ENCODE peak calls at places on chromosome 7, in nine cellular contexts. One of them, this sample, is unnamed.

GRCh38 chr7:105830405-105831218 is 45.8 kb downstream of the ATXN7L1 start:
- DNase-seq in NCI-H1092 treated with DMSO at 0.1 percent for 48 hours: no peak
- DNase-seq in KG1: no peak
- DNase-seq in GM04504: peak
- DNase-seq in fibroblast of pulmonary artery: peak
- DNase-seq in prostate gland: peak
- DNase-seq in Kasumi-1: no peak
- DNase-seq in NCI-H1417: no peak
- DNase-seq in heart right ventricle: no peak
- DNase-seq in this sample: peak

GRCh38 chr7:2800923-2801682 is 43.0 kb downstream of the GNA12 start:
- DNase-seq in NCI-H1092 treated with DMSO at 0.1 percent for 48 hours: no peak
- DNase-seq in KG1: no peak
- DNase-seq in GM04504: no peak
- DNase-seq in fibroblast of pulmonary artery: peak
- DNase-seq in prostate gland: no peak
- DNase-seq in Kasumi-1: no peak
- DNase-seq in NCI-H1417: no peak
- DNase-seq in heart right ventricle: peak
- DNase-seq in this sample: peak

GRCh38 chr7:21128418-21128817 is 299.5 kb upstream of the SP4 start:
- DNase-seq in NCI-H1092 treated with DMSO at 0.1 percent for 48 hours: peak
- DNase-seq in KG1: no peak
- DNase-seq in GM04504: no peak
- DNase-seq in fibroblast of pulmonary artery: no peak
- DNase-seq in prostate gland: peak
- DNase-seq in Kasumi-1: no peak
- DNase-seq in NCI-H1417: peak
- DNase-seq in heart right ventricle: no peak
- DNase-seq in this sample: no peak

GRCh38 chr7:34761627-34762026 is 103.6 kb downstream of the NPSR1 start:
- DNase-seq in NCI-H1092 treated with DMSO at 0.1 percent for 48 hours: no peak
- DNase-seq in KG1: no peak
- DNase-seq in GM04504: no peak
- DNase-seq in fibroblast of pulmonary artery: peak
- DNase-seq in prostate gland: no peak
- DNase-seq in Kasumi-1: no peak
- DNase-seq in NCI-H1417: no peak
- DNase-seq in heart right ventricle: no peak
- DNase-seq in this sample: peak

GRCh38 chr7:92644406-92645113 is 54.4 kb upstream of the FAM133B start:
- DNase-seq in NCI-H1092 treated with DMSO at 0.1 percent for 48 hours: no peak
- DNase-seq in KG1: no peak
- DNase-seq in GM04504: no peak
- DNase-seq in fibroblast of pulmonary artery: peak
- DNase-seq in prostate gland: no peak
- DNase-seq in Kasumi-1: no peak
- DNase-seq in NCI-H1417: no peak
- DNase-seq in heart right ventricle: peak
- DNase-seq in this sample: peak

GRCh38 chr7:37732253-37732652 is 48.7 kb downstream of the GPR141 start:
- DNase-seq in NCI-H1092 treated with DMSO at 0.1 percent for 48 hours: no peak
- DNase-seq in KG1: peak
- DNase-seq in GM04504: peak
- DNase-seq in fibroblast of pulmonary artery: peak
- DNase-seq in prostate gland: peak
- DNase-seq in Kasumi-1: peak
- DNase-seq in NCI-H1417: peak
- DNase-seq in heart right ventricle: peak
- DNase-seq in this sample: peak

GRCh38 chr7:24572421-24573007 is 738 bp upstream of the PALS2 start:
- DNase-seq in NCI-H1092 treated with DMSO at 0.1 percent for 48 hours: peak
- DNase-seq in KG1: no peak
- DNase-seq in GM04504: peak
- DNase-seq in fibroblast of pulmonary artery: peak
- DNase-seq in prostate gland: peak
- DNase-seq in Kasumi-1: peak
- DNase-seq in NCI-H1417: peak
- DNase-seq in heart right ventricle: peak
- DNase-seq in this sample: peak

GRCh38 chr7:33578166-33578565 is 327.2 kb upstream of the BMPER start:
- DNase-seq in NCI-H1092 treated with DMSO at 0.1 percent for 48 hours: no peak
- DNase-seq in KG1: no peak
- DNase-seq in GM04504: no peak
- DNase-seq in fibroblast of pulmonary artery: peak
- DNase-seq in prostate gland: no peak
- DNase-seq in Kasumi-1: no peak
- DNase-seq in NCI-H1417: no peak
- DNase-seq in heart right ventricle: no peak
- DNase-seq in this sample: peak

GRCh38 chr7:156943091-156944041 is 6.1 kb upstream of the NOM1 start:
- DNase-seq in NCI-H1092 treated with DMSO at 0.1 percent for 48 hours: no peak
- DNase-seq in KG1: no peak
- DNase-seq in GM04504: no peak
- DNase-seq in fibroblast of pulmonary artery: no peak
- DNase-seq in prostate gland: no peak
- DNase-seq in Kasumi-1: no peak
- DNase-seq in NCI-H1417: no peak
- DNase-seq in heart right ventricle: no peak
- DNase-seq in this sample: no peak

GRCh38 chr7:47591655-47592572 is 10.0 kb upstream of the TNS3 start:
- DNase-seq in NCI-H1092 treated with DMSO at 0.1 percent for 48 hours: no peak
- DNase-seq in KG1: no peak
- DNase-seq in GM04504: no peak
- DNase-seq in fibroblast of pulmonary artery: peak
- DNase-seq in prostate gland: no peak
- DNase-seq in Kasumi-1: no peak
- DNase-seq in NCI-H1417: no peak
- DNase-seq in heart right ventricle: no peak
- DNase-seq in this sample: peak

GRCh38 chr7:101832681-101833375 is 15.4 kb downstream of the CUX1 start:
- DNase-seq in NCI-H1092 treated with DMSO at 0.1 percent for 48 hours: no peak
- DNase-seq in KG1: no peak
- DNase-seq in GM04504: no peak
- DNase-seq in fibroblast of pulmonary artery: no peak
- DNase-seq in prostate gland: no peak
- DNase-seq in Kasumi-1: no peak
- DNase-seq in NCI-H1417: no peak
- DNase-seq in heart right ventricle: no peak
- DNase-seq in this sample: no peak